ENCODE peak calls at places on chromosomes 4 and X, in eight cellular contexts. E is CD8-positive, alpha-beta memory T cell; Y is Karpas-422; R is CD4-positive, CD25-positive, alpha-beta regulatory T cell; L is activated T-cell treated with anti-CD3 and anti-CD28 coated beads, Interleukin-2, amount 50 U/mL, for 48 hours; K is endothelial cell; T is glutamatergic neuron; S is amygdala. D is an unnamed sample.
A peak's percentile ranks its signal among the peaks of the same experiment; 100 is the strongest.

GRCh38 chr4:139919513-139919912 is 234.5 kb downstream of the MAML3 start:
- DNase-seq in E (no peak), Y (no peak), R (no peak), L (no peak), K (no peak), T (no peak), S (no peak), D (peak; percentile 85)

GRCh38 chr4:125262079-125262478 is 52.7 kb upstream of the FAT4 start:
- DNase-seq in E (no peak), Y (no peak), R (no peak), L (no peak), K (no peak), T (no peak), S (no peak), D (no peak)

GRCh38 chr4:54745031-54745770 is 87.4 kb downstream of the KIT start:
- DNase-seq in E (no peak), Y (no peak), R (no peak), L (no peak), K (no peak), T (no peak), S (no peak), D (peak; percentile 21)

GRCh38 chrX:2654436-2655340 is 36.4 kb upstream of the CD99 start:
- DNase-seq in E (no peak), Y (no peak), R (no peak), L (no peak), K (no peak), T (no peak), S (no peak), D (no peak)

GRCh38 chr4:38591617-38592337 is 72.2 kb upstream of the KLF3 start:
- DNase-seq in E (no peak), Y (no peak), R (no peak), L (no peak), K (no peak), T (no peak), S (no peak), D (no peak)

GRCh38 chr4:6771229-6771671 is 11.3 kb upstream of the KIAA0232 start:
- DNase-seq in E (no peak), Y (no peak), R (no peak), L (no peak), K (no peak), T (peak; percentile 61), S (no peak), D (peak; percentile 85)

GRCh38 chr4:105923507-105924238 is 28.4 kb downstream of the NPNT start:
- DNase-seq in E (no peak), Y (no peak), R (no peak), L (no peak), K (no peak), T (peak; percentile 31), S (no peak), D (no peak)

GRCh38 chr4:183175631-183176232 is 76.7 kb downstream of the WWC2 start:
- DNase-seq in E (no peak), Y (no peak), R (no peak), L (no peak), K (no peak), T (no peak), S (no peak), D (peak; percentile 55)

GRCh38 chr4:54657556-54658313 is at the start of gene KIT:
- DNase-seq in E (no peak), Y (no peak), R (no peak), L (peak; percentile 27), K (peak; percentile 82), T (peak; percentile 83), S (no peak), D (peak; percentile 18)

GRCh38 chrX:151181088-151181487 is 4.7 kb downstream of the GPR50 start:
- DNase-seq in E (no peak), Y (no peak), R (no peak), L (no peak), K (no peak), T (no peak), S (no peak), D (no peak)

GRCh38 chr4:25020240-25020639 is 10.5 kb downstream of the LGI2 start:
- DNase-seq in E (no peak), Y (no peak), R (no peak), L (no peak), K (no peak), T (no peak), S (no peak), D (peak; percentile 19)

GRCh38 chrX:112313201-112313600 is 230.6 kb upstream of the TRPC5 start:
- DNase-seq in E (no peak), Y (no peak), R (no peak), L (no peak), K (no peak), T (no peak), S (no peak), D (no peak)

GRCh38 chr4:85607624-85608023 is 132.7 kb downstream of the ARHGAP24 start:
- DNase-seq in E (no peak), Y (peak; percentile 90), R (no peak), L (no peak), K (no peak), T (no peak), S (no peak), D (no peak)